ENCODE peak calls at places on chromosomes 2 and 18, in seven cellular contexts. N is upper lobe of right lung, L is hepatocyte, F is SK-N-SH, Q is brain microvascular endothelial cell, E is A549, K is A673. P is an unnamed sample.

GRCh38 chr2:191869781-191870180 is 22.9 kb upstream of the CAVIN2 start:
- DNase-seq in N (no peak), L (no peak), F (no peak), Q (no peak), E (no peak), K (no peak), P (no peak)

GRCh38 chr2:100321181-100321880 is 970 bp downstream of the LONRF2 start:
- DNase-seq in N (peak), L (peak), F (peak), Q (peak), E (peak), K (peak), P (peak)

GRCh38 chr18:13112982-13113381 is 105.6 kb upstream of the LDLRAD4 start:
- DNase-seq in N (no peak), L (peak), F (peak), Q (peak), E (no peak), K (peak), P (no peak)

GRCh38 chr2:39437522-39438296 is 624 bp upstream of the MAP4K3 start:
- DNase-seq in N (peak), L (peak), F (peak), Q (no peak), E (peak), K (no peak), P (peak)

GRCh38 chr2:101830555-101830954 is 133.0 kb downstream of the MAP4K4 start:
- DNase-seq in N (no peak), L (no peak), F (no peak), Q (peak), E (no peak), K (no peak), P (no peak)

GRCh38 chr2:47028846-47029560 is 113.4 kb upstream of the MCFD2 start:
- DNase-seq in N (no peak), L (no peak), F (no peak), Q (no peak), E (no peak), K (no peak), P (no peak)

GRCh38 chr2:223404616-223405015 is 197.5 kb downstream of the SCG2 start:
- DNase-seq in N (no peak), L (no peak), F (no peak), Q (no peak), E (no peak), K (peak), P (no peak)

GRCh38 chr2:76008001-76008702 is 297.4 kb upstream of the GCFC2 start:
- DNase-seq in N (peak), L (no peak), F (no peak), Q (no peak), E (no peak), K (peak), P (no peak)

GRCh38 chr18:63407734-63408133 is 14.5 kb downstream of the VPS4B start:
- DNase-seq in N (no peak), L (no peak), F (no peak), Q (no peak), E (no peak), K (no peak), P (no peak)

GRCh38 chr18:49021433-49022129 is 70.8 kb upstream of the SMAD7 start:
- DNase-seq in N (peak), L (peak), F (peak), Q (peak), E (no peak), K (peak), P (no peak)

GRCh38 chr18:36412778-36413177 is 115.3 kb downstream of the FHOD3 start:
- DNase-seq in N (no peak), L (peak), F (peak), Q (no peak), E (peak), K (peak), P (no peak)

GRCh38 chr2:8862230-8862629 is 24.8 kb upstream of the KIDINS220 start:
- DNase-seq in N (peak), L (no peak), F (no peak), Q (no peak), E (no peak), K (no peak), P (no peak)

GRCh38 chr2:43842866-43843226 is 4.1 kb downstream of the ABCG8 start:
- DNase-seq in N (no peak), L (no peak), F (no peak), Q (no peak), E (no peak), K (no peak), P (no peak)

GRCh38 chr2:83531211-83531610 is 927.9 kb downstream of the SUCLG1 start:
- DNase-seq in N (no peak), L (no peak), F (no peak), Q (no peak), E (no peak), K (no peak), P (no peak)

GRCh38 chr18:24560511-24560981 is 100.1 kb downstream of the HRH4 start:
- DNase-seq in N (no peak), L (peak), F (no peak), Q (no peak), E (no peak), K (no peak), P (no peak)

GRCh38 chr2:60832621-60833020 is 48.8 kb upstream of the REL start:
- DNase-seq in N (no peak), L (no peak), F (no peak), Q (no peak), E (no peak), K (no peak), P (no peak)

GRCh38 chr18:8760984-8761383 is 55.6 kb downstream of the MTCL1 start:
- DNase-seq in N (no peak), L (no peak), F (no peak), Q (no peak), E (no peak), K (no peak), P (no peak)

GRCh38 chr2:128282246-128282975 is 36.3 kb downstream of the HS6ST1 start:
- DNase-seq in N (peak), L (no peak), F (peak), Q (no peak), E (no peak), K (no peak), P (no peak)

GRCh38 chr2:108637304-108637669 is 82.0 kb upstream of the RANBP2 start:
- DNase-seq in N (no peak), L (peak), F (no peak), Q (peak), E (no peak), K (no peak), P (no peak)

DNA sequence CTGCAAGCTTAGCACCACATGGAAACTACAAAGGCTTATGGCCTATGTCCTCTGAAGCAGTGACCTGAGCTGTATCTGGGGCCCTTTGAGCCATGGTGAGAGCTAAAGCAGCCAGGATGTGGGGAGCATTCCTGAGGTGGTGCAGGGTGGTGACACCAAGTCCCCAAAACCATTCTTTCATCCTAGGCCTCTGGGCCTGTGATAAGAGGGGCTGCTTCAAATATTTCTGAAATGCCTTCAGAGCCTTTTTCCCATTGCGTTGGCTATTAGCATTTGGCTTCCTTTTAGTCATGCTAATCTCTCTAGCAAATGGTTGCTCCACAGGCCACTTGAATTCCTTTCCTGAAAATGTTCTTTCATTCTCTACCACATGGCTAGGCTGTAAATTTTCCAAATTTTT is 13.4 kb downstream of the CCDC150 start:
- DNase-seq in N (no peak), L (no peak), F (no peak), Q (no peak), E (no peak), K (no peak), P (no peak)
- H3K4me3 ChIP-seq in N (no peak), L (no peak), F (no peak), Q (no peak), E (no peak), K (no peak), P (no peak)

GRCh38 chr2:188441288-188441947 is 149.7 kb downstream of the GULP1 start:
- DNase-seq in N (no peak), L (no peak), F (no peak), Q (no peak), E (no peak), K (no peak), P (no peak)
- H3K27ac ChIP-seq in N (no peak), L (no peak), F (peak), Q (no peak), E (no peak), K (no peak), P (no peak)

GRCh38 chr2:217927601-217928323 is 75.0 kb downstream of the TNS1 start:
- DNase-seq in N (no peak), L (no peak), F (no peak), Q (no peak), E (no peak), K (no peak), P (no peak)

GRCh38 chr2:217929757-217930707 is 72.8 kb downstream of the TNS1 start:
- DNase-seq in N (no peak), L (no peak), F (no peak), Q (no peak), E (no peak), K (no peak), P (no peak)

GRCh38 chr2:217928324-217929293 is 74.2 kb downstream of the TNS1 start:
- DNase-seq in N (peak), L (no peak), F (no peak), Q (no peak), E (no peak), K (no peak), P (no peak)

GRCh38 chr2:217930783-217931563 is 71.8 kb downstream of the TNS1 start:
- DNase-seq in N (no peak), L (no peak), F (no peak), Q (no peak), E (no peak), K (no peak), P (no peak)

DNA sequence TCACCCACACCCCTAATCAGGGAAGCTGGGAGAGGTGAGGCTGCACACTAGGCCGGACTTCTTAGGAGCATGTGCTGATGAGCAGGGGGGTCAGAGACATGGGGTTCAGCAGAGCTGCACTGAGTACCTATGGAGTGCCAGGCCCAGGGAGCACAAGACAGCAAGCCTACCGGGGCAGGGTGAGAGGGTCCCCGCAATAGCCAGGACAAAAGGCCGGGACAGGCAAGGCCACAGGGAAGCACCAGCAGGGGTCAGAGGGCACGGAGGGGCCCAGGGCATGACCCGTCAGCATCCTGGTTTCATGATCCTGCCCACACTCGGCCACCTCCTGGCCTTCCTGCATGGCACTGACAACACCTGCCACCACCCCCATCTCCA is 73.5 kb downstream of the TNS1 start:
- DNase-seq in N (no peak), L (no peak), F (no peak), Q (no peak), E (no peak), K (no peak), P (no peak)
- H3K4me3 ChIP-seq in N (no peak), L (no peak), F (no peak), Q (no peak), E (no peak), K (no peak), P (no peak)

GRCh38 chr2:219560893-219561178 is 10.5 kb downstream of the OBSL1 start:
- DNase-seq in N (no peak), L (no peak), F (no peak), Q (no peak), E (no peak), K (no peak), P (no peak)

GRCh38 chr2:219563271-219563928 is 7.9 kb downstream of the OBSL1 start:
- DNase-seq in N (no peak), L (no peak), F (peak), Q (no peak), E (no peak), K (no peak), P (no peak)

GRCh38 chr2:219561179-219562048 is 9.9 kb downstream of the OBSL1 start:
- DNase-seq in N (no peak), L (no peak), F (peak), Q (no peak), E (no peak), K (no peak), P (no peak)

GRCh38 chr2:219560037-219560892 is 11.1 kb downstream of the OBSL1 start:
- DNase-seq in N (no peak), L (no peak), F (peak), Q (no peak), E (peak), K (no peak), P (peak)

GRCh38 chr2:219562049-219563020 is 9.0 kb downstream of the OBSL1 start:
- DNase-seq in N (peak), L (no peak), F (no peak), Q (no peak), E (no peak), K (no peak), P (no peak)
- H3K27ac ChIP-seq in N (no peak), L (no peak), F (no peak), Q (no peak), E (no peak), K (no peak), P (no peak)

GRCh38 chr2:213229814-213230213 is 54.5 kb upstream of the SPAG16 start:
- DNase-seq in N (no peak), L (no peak), F (no peak), Q (peak), E (no peak), K (no peak), P (no peak)
- H3K4me3 ChIP-seq in N (no peak), L (no peak), F (no peak), Q (no peak), E (no peak), K (no peak), P (no peak)

GRCh38 chr18:46250812-46251173 is 146.6 kb downstream of the HAUS1 start:
- DNase-seq in N (no peak), L (no peak), F (no peak), Q (no peak), E (no peak), K (no peak), P (no peak)
- H3K27ac ChIP-seq in N (peak), L (peak), F (no peak), Q (peak), E (no peak), K (peak), P (peak)

GRCh38 chr2:1437537-1437936 is 24.3 kb downstream of the TPO start:
- DNase-seq in N (no peak), L (no peak), F (no peak), Q (no peak), E (no peak), K (no peak), P (no peak)

GRCh38 chr2:1437101-1437500 is 23.8 kb downstream of the TPO start:
- DNase-seq in N (no peak), L (no peak), F (no peak), Q (no peak), E (no peak), K (no peak), P (no peak)

GRCh38 chr2:1432726-1433125 is 19.5 kb downstream of the TPO start:
- DNase-seq in N (no peak), L (no peak), F (no peak), Q (no peak), E (no peak), K (no peak), P (no peak)

GRCh38 chr2:1440581-1440980 is 27.3 kb downstream of the TPO start:
- DNase-seq in N (no peak), L (no peak), F (no peak), Q (no peak), E (no peak), K (no peak), P (no peak)

GRCh38 chr2:1436369-1436768 is 23.1 kb downstream of the TPO start:
- DNase-seq in N (no peak), L (no peak), F (no peak), Q (no peak), E (no peak), K (no peak), P (no peak)
- H3K4me3 ChIP-seq in N (no peak), L (no peak), F (no peak), Q (no peak), E (no peak), K (no peak), P (no peak)

DNA sequence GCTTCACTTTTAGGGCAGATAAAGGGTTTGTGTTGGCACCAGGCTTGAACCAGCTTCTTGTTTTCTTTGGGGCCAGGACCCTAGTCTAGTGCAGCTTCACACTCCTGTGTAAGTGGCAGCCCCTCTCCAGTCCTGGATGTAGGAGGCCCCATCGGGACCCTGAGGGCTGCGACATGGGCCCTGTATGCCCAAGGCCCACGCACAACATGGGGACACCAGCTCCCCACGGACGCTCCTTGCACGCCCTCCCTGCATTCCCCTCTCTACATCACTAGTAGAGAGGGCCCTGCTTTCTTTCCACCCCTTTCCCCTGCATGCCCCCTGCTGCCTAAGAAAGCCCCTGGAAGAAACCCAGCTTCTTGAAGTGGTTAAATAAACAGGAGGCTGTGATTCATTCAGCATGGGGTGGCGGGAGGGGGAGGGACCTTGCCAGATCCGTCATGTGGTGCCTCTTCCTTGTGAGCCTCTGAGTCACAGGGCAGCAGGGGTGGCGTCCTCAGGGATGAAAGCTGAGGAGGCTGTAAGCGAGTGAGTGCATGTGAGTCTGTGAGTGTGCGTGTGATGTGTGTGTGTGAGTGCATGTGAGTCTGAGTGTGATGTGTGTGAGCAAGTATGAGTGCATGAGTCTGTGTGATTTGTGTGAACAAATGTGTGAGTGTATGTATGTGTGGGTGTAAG is 42.5 kb downstream of the COPS8 start:
- DNase-seq in N (peak), L (peak), F (peak), Q (peak), E (peak), K (peak), P (no peak)
- H3K27ac ChIP-seq in N (no peak), L (peak), F (no peak), Q (peak), E (peak), K (no peak), P (no peak)

GRCh38 chr2:148022882-148023281 is 2.0 kb downstream of the MBD5 start:
- DNase-seq in N (no peak), L (no peak), F (no peak), Q (no peak), E (no peak), K (no peak), P (no peak)
- H3K4me3 ChIP-seq in N (peak), L (peak), F (peak), Q (peak), E (no peak), K (peak), P (peak)

GRCh38 chr2:66689456-66690051 is 254.6 kb downstream of the MEIS1 start:
- DNase-seq in N (no peak), L (no peak), F (no peak), Q (no peak), E (no peak), K (no peak), P (no peak)
- H3K27ac ChIP-seq in N (peak), L (no peak), F (no peak), Q (no peak), E (no peak), K (no peak), P (no peak)